ENCODE peak calls at places on chromosomes 2 and 18, in four cellular contexts. H is K562, V is SK-N-SH, I is WTC11. S is an unnamed sample.

GRCh38 chr2:64311191-64311910 is 142.6 kb upstream of the LGALSL start:
- DNase-seq in V (no peak), I (no peak), H (no peak), S (no peak)

GRCh38 chr2:106970471-106971261 is 84.7 kb upstream of the ST6GAL2 start:
- DNase-seq in H (no peak), I (no peak), V (no peak), S (no peak)

GRCh38 chr2:225668606-225669266 is 269.2 kb downstream of the NYAP2 start:
- DNase-seq in H (peak), V (peak), I (no peak), S (no peak)

GRCh38 chr2:118554616-118555015 is 292.8 kb downstream of the EN1 start:
- DNase-seq in H (peak), I (no peak), V (no peak), S (no peak)

GRCh38 chr2:203909192-203909945 is 27.2 kb upstream of the ICOS start:
- DNase-seq in H (no peak), V (peak), I (no peak), S (no peak)

GRCh38 chr2:233049194-233049761 is 10.9 kb upstream of the INPP5D start:
- DNase-seq in I (no peak), V (no peak), H (no peak), S (no peak)

GRCh38 chr2:62474173-62474572 is 31.8 kb downstream of the TMEM17 start:
- DNase-seq in I (no peak), H (no peak), V (no peak), S (no peak)

GRCh38 chr18:66083078-66083477 is 332.3 kb downstream of the CDH7 start:
- DNase-seq in V (no peak), I (no peak), H (no peak), S (no peak)

GRCh38 chr18:31244737-31245432 is 73.1 kb upstream of the DSG1 start:
- DNase-seq in H (no peak), V (no peak), I (no peak), S (no peak)

GRCh38 chr2:8421658-8422499 is 260.0 kb upstream of the ID2 start:
- DNase-seq in I (no peak), V (no peak), H (no peak), S (no peak)

GRCh38 chr2:40087927-40088326 is 308.9 kb upstream of the THUMPD2 start:
- DNase-seq in H (no peak), I (no peak), V (no peak), S (no peak)

GRCh38 chr2:234840336-234840735 is 111.5 kb upstream of the SH3BP4 start:
- DNase-seq in I (peak), V (no peak), H (no peak), S (no peak)

GRCh38 chr2:180062178-180062577 is 55.1 kb upstream of the CWC22 start:
- DNase-seq in V (no peak), I (no peak), H (no peak), S (no peak)

GRCh38 chr2:105545731-105546622 is 147.1 kb upstream of the FHL2 start:
- DNase-seq in I (peak), V (peak), H (peak), S (peak)

GRCh38 chr2:85797959-85798358 is 44.2 kb downstream of the ATOH8 start:
- DNase-seq in I (no peak), V (peak), H (peak), S (no peak)

GRCh38 chr2:20671036-20671735 is 4.2 kb downstream of the GDF7 start:
- DNase-seq in V (peak), I (no peak), H (no peak), S (peak)

GRCh38 chr2:37832590-37833197 is 92.4 kb upstream of the RMDN2 start:
- DNase-seq in I (peak), H (peak), V (peak), S (peak)

GRCh38 chr2:15243762-15244161 is 317.4 kb downstream of the NBAS start:
- DNase-seq in I (no peak), H (peak), V (no peak), S (no peak)

GRCh38 chr2:75195076-75195691 is 4.1 kb downstream of the TACR1 start:
- DNase-seq in H (no peak), V (no peak), I (no peak), S (no peak)

GRCh38 chr2:22513563-22513962 is 871.4 kb upstream of the KLHL29 start:
- DNase-seq in I (no peak), H (no peak), V (no peak), S (no peak)

DNA sequence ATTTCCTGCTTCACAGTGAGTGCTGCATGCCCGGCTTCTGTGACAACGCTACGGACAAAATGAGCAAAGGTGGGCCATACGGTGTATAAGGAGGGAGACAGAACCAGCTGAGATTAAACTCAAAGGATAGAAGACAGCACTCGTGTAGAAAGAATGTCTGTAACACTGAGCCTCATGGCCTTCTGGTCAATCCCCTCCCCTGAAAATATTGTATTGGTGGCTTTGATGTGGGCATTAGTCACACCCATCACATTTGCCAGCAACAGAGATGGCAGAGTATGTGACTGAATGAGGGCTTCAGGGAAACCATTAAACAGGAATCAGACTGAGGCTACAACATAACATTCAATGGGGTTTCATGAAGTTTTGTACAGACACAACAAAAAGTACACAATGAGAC is 287.8 kb upstream of the CCDC68 start:
- DNase-seq in H (no peak), I (no peak), V (no peak), S (no peak)
- TF ChIP-seq TEAD4 in H (no peak), I (no peak), V (no peak), S (no peak)

GRCh38 chr2:168639024-168639423 is 163.4 kb upstream of the NOSTRIN start:
- DNase-seq in V (no peak), I (no peak), H (no peak), S (no peak)

GRCh38 chr2:168633895-168634294 is 168.5 kb upstream of the NOSTRIN start:
- DNase-seq in I (no peak), V (no peak), H (no peak), S (no peak)

GRCh38 chr2:168633200-168633599 is 169.2 kb upstream of the NOSTRIN start:
- DNase-seq in I (no peak), V (no peak), H (no peak), S (no peak)

GRCh38 chr2:168632733-168633132 is 169.7 kb upstream of the NOSTRIN start:
- DNase-seq in H (no peak), I (no peak), V (peak), S (no peak)

GRCh38 chr2:168635065-168635577 is 167.3 kb upstream of the NOSTRIN start:
- DNase-seq in H (no peak), V (peak), I (no peak), S (no peak)
- TF ChIP-seq TEAD4 in H (no peak), V (no peak), I (no peak), S (no peak)

GRCh38 chr2:186503827-186504606 is 18.0 kb downstream of the ZC3H15 start:
- DNase-seq in H (no peak), V (peak), I (no peak), S (no peak)
- TF ChIP-seq TEAD4 in H (no peak), V (no peak), I (no peak), S (no peak)

DNA sequence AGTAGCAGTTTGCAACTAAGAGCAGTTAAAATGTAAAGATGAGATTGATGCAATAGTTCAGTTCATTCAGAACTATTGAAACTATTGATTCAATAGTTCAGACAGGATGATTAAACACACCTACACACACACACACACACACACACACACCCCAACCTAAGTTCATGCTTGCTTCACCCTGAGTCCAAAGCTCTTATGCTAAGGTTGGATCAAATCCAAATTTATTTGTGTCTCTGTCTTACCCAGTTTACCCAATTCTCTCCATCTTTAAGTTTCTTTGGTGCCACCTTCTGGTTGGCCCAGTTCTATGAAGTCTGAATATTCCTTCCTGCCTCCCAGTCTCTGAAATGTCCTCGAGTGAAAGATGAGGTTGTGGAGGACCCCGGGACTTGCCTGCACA is 5.1 kb downstream of the SERPINB8 start:
- DNase-seq in I (no peak), V (no peak), H (no peak), S (no peak)
- TF ChIP-seq TEAD4 in I (no peak), V (no peak), H (no peak), S (no peak)

GRCh38 chr2:134320930-134321329 is 67.1 kb downstream of the MGAT5 start:
- DNase-seq in I (no peak), H (no peak), V (no peak), S (no peak)
- TF ChIP-seq TEAD4 in I (no peak), H (no peak), V (no peak), S (no peak)

DNA sequence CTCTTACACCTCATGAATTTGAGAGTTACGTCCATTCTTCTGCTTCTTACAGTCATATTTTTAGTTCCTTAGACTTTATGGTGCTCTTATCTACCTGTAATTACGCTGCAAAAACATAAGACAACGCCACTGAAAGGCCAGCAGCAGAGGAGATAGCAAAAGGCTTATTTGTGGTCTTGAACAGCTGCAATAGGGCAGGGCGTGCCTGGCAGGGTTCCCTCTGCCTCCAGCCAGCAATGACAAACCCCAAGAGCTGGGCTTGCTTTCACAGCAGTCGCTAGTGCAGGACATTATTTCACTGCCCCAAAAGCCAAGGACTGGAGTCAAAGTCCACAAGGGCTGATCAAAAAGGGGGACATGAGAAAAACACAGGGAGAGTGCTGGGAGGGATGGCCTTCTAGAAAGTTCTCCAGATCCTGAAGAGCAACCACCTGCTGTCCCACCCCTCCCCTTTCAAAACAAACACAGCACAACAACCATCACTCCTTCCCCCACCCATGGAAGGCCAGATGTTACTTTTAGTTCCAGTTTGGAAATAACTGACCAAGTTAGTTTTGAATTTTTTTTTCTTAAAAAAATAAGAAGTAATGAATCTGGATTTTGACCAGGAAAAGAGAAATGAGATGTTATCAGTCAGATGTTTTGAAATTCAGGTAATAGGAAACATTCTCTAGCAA is 127.8 kb downstream of the RBMS1 start:
- DNase-seq in V (no peak), I (no peak), H (no peak), S (no peak)
- TF ChIP-seq TEAD4 in V (no peak), I (no peak), H (no peak), S (no peak)

GRCh38 chr18:59900222-59901128 is 679 bp downstream of the PMAIP1 start:
- DNase-seq in H (peak), I (peak), V (peak), S (peak)
- TF ChIP-seq TEAD4 in H (no peak), I (no peak), V (peak), S (no peak)

S was measured in H1.